ENCODE peak calls at places on chromosomes 2 and 18, in five cellular contexts. O is MM.1S, L is cardiac muscle cell, P is hepatocyte, Q is sigmoid colon. U is an unnamed sample.

GRCh38 chr2:20578895-20579825 is 71.7 kb downstream of the HS1BP3 start:
- DNase-seq in O (peak), L (peak), P (peak), Q (peak), U (no peak)

GRCh38 chr18:62663731-62664336 is 51.5 kb upstream of the PHLPP1 start:
- DNase-seq in O (no peak), L (peak), P (peak), Q (no peak), U (no peak)

GRCh38 chr2:79512442-79513401 is at the start of gene CTNNA2:
- DNase-seq in O (peak), L (peak), P (peak), Q (no peak), U (peak)

GRCh38 chr2:69735696-69736095 is 6.2 kb upstream of the ANXA4 start:
- DNase-seq in O (no peak), L (no peak), P (no peak), Q (no peak), U (no peak)

GRCh38 chr2:98912221-98912851 is 23.7 kb downstream of the CRACDL start:
- DNase-seq in O (no peak), L (peak), P (peak), Q (peak), U (no peak)

GRCh38 chr18:41075212-41075611 is 879.8 kb upstream of the PIK3C3 start:
- DNase-seq in O (peak), L (peak), P (peak), Q (no peak), U (no peak)

GRCh38 chr18:317618-318017 is 49.8 kb upstream of the THOC1 start:
- DNase-seq in O (no peak), L (no peak), P (no peak), Q (no peak), U (no peak)

GRCh38 chr2:30778611-30779010 is 28.6 kb downstream of the CAPN13 start:
- DNase-seq in O (no peak), L (no peak), P (no peak), Q (no peak), U (no peak)

GRCh38 chr18:44238449-44238848 is 442.2 kb upstream of the SETBP1 start:
- DNase-seq in O (no peak), L (no peak), P (no peak), Q (no peak), U (no peak)

GRCh38 chr18:23926590-23926989 is 88.0 kb upstream of the TTC39C start:
- DNase-seq in O (no peak), L (no peak), P (no peak), Q (no peak), U (no peak)

GRCh38 chr2:28049416-28049815 is 158.9 kb downstream of the BABAM2 start:
- DNase-seq in O (no peak), L (no peak), P (no peak), Q (no peak), U (no peak)

GRCh38 chr2:118763797-118764196 is 83.7 kb downstream of the EN1 start:
- DNase-seq in O (no peak), L (peak), P (peak), Q (no peak), U (no peak)

GRCh38 chr2:71609029-71609428 is 155.7 kb downstream of the DYSF start:
- DNase-seq in O (no peak), L (no peak), P (no peak), Q (peak), U (no peak)

GRCh38 chr2:85783796-85784195 is 30.0 kb downstream of the ATOH8 start:
- DNase-seq in O (no peak), L (no peak), P (no peak), Q (peak), U (no peak)

GRCh38 chr18:35733419-35733818 is 151.9 kb downstream of the GALNT1 start:
- DNase-seq in O (no peak), L (no peak), P (no peak), Q (no peak), U (no peak)

GRCh38 chr2:117850461-117850860 is 36.0 kb downstream of the DDX18 start:
- DNase-seq in O (no peak), L (no peak), P (no peak), Q (no peak), U (no peak)

GRCh38 chr2:21103274-21103891 is 20.4 kb upstream of the TDRD15 start:
- DNase-seq in O (peak), L (no peak), P (no peak), Q (no peak), U (no peak)

GRCh38 chr2:241903121-241904010 is 33.8 kb downstream of the RTP5 start:
- DNase-seq in O (no peak), L (no peak), P (no peak), Q (no peak), U (peak)

GRCh38 chr2:101725515-101726192 is 28.1 kb downstream of the MAP4K4 start:
- DNase-seq in O (no peak), L (peak), P (no peak), Q (no peak), U (no peak)

GRCh38 chr18:13246591-13246990 is 28.0 kb downstream of the LDLRAD4 start:
- DNase-seq in O (no peak), L (no peak), P (no peak), Q (no peak), U (no peak)

GRCh38 chr2:32688511-32688910 is 60.7 kb downstream of the TTC27 start:
- DNase-seq in O (no peak), L (peak), P (no peak), Q (no peak), U (no peak)

GRCh38 chr2:238523158-238524110 is 96.7 kb downstream of the ASB1 start:
- DNase-seq in O (no peak), L (peak), P (peak), Q (peak), U (no peak)

GRCh38 chr18:79410731-79411613 is 15.2 kb downstream of the NFATC1 start:
- DNase-seq in O (no peak), L (no peak), P (no peak), Q (no peak), U (no peak)

GRCh38 chr2:28592481-28592880 is 96.6 kb downstream of the PLB1 start:
- DNase-seq in O (no peak), L (no peak), P (no peak), Q (peak), U (no peak)

GRCh38 chr2:66070717-66071602 is 364.0 kb upstream of the MEIS1 start:
- DNase-seq in O (no peak), L (no peak), P (no peak), Q (no peak), U (no peak)

GRCh38 chr2:20179755-20180594 is 45.0 kb downstream of the SDC1 start:
- DNase-seq in O (no peak), L (no peak), P (peak), Q (peak), U (peak)

GRCh38 chr18:51453594-51453993 is 256.1 kb upstream of the MEX3C start:
- DNase-seq in O (no peak), L (no peak), P (no peak), Q (no peak), U (no peak)

GRCh38 chr2:52695731-52696130 is 1071.9 kb upstream of the CHAC2 start:
- DNase-seq in O (no peak), L (no peak), P (no peak), Q (no peak), U (no peak)

GRCh38 chr18:28045176-28045810 is 131.6 kb downstream of the CDH2 start:
- DNase-seq in O (no peak), L (peak), P (peak), Q (no peak), U (no peak)

GRCh38 chr2:110815938-110816337 is 83.6 kb downstream of the ACOXL start:
- DNase-seq in O (no peak), L (no peak), P (no peak), Q (no peak), U (no peak)

GRCh38 chr2:205764502-205764815 is 82.2 kb downstream of the NRP2 start:
- DNase-seq in O (no peak), L (no peak), P (no peak), Q (peak), U (peak)

GRCh38 chr2:18500333-18500732 is 60.1 kb downstream of the RDH14 start:
- DNase-seq in O (no peak), L (peak), P (no peak), Q (no peak), U (no peak)

GRCh38 chr2:118723394-118723793 is 124.1 kb downstream of the EN1 start:
- DNase-seq in O (no peak), L (peak), P (no peak), Q (no peak), U (no peak)

GRCh38 chr2:55761024-55761423 is 67.4 kb upstream of the PNPT1 start:
- DNase-seq in O (no peak), L (peak), P (no peak), Q (no peak), U (no peak)

GRCh38 chr2:200174433-200175216 is 131.9 kb upstream of the SPATS2L start:
- DNase-seq in O (no peak), L (no peak), P (no peak), Q (no peak), U (no peak)

GRCh38 chr2:171600126-171600525 is 77.9 kb downstream of the CYBRD1 start:
- DNase-seq in O (no peak), L (no peak), P (no peak), Q (no peak), U (no peak)

GRCh38 chr2:171592026-171592555 is 69.8 kb downstream of the CYBRD1 start:
- DNase-seq in O (no peak), L (peak), P (no peak), Q (no peak), U (no peak)

GRCh38 chr2:171598713-171599319 is 76.5 kb downstream of the CYBRD1 start:
- DNase-seq in O (peak), L (peak), P (peak), Q (no peak), U (peak)

GRCh38 chr2:171595896-171596295 is 73.6 kb downstream of the CYBRD1 start:
- DNase-seq in O (no peak), L (peak), P (peak), Q (no peak), U (no peak)

GRCh38 chr2:171595456-171595855 is 73.2 kb downstream of the CYBRD1 start:
- DNase-seq in O (no peak), L (peak), P (no peak), Q (no peak), U (no peak)
- H3K4me3 ChIP-seq in O (no peak), L (no peak), P (no peak), Q (no peak), U (no peak)

DNA sequence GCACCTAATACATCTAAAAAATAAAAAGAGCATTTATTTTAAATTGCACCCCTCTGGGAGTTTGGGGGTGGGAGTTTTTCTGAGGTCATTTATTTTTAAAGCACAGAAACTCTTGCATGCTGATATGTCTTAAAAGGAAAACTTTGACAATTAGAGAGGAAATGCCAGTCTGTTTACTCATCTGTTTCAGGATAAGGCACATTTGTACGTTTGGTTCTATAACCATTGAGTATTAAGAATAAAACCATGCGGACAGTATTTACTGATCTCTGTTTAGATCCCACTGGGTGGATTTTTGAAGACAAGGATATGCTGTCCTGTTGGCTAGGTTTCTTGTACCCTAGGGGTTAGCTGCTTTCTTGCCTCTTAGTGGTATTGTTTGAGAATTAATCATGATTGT is 122.9 kb downstream of the TANC1 start:
- DNase-seq in O (no peak), L (peak), P (no peak), Q (no peak), U (no peak)
- H3K27ac ChIP-seq in O (no peak), L (no peak), P (peak), Q (peak), U (no peak)

GRCh38 chr2:128734521-128735295 is 416.0 kb upstream of the HS6ST1 start:
- DNase-seq in O (no peak), L (peak), P (no peak), Q (no peak), U (no peak)

GRCh38 chr2:128736689-128737545 is 418.2 kb upstream of the HS6ST1 start:
- DNase-seq in O (peak), L (peak), P (peak), Q (peak), U (peak)

GRCh38 chr2:128735296-128735960 is 416.8 kb upstream of the HS6ST1 start:
- DNase-seq in O (no peak), L (no peak), P (no peak), Q (no peak), U (no peak)

GRCh38 chr2:128737546-128737826 is 418.8 kb upstream of the HS6ST1 start:
- DNase-seq in O (no peak), L (no peak), P (no peak), Q (no peak), U (no peak)

GRCh38 chr2:128736046-128736688 is 417.5 kb upstream of the HS6ST1 start:
- DNase-seq in O (no peak), L (peak), P (no peak), Q (no peak), U (no peak)
- H3K4me3 ChIP-seq in O (no peak), L (no peak), P (no peak), Q (peak), U (no peak)

GRCh38 chr2:39571197-39571731 is 94.5 kb upstream of the TMEM178A start:
- DNase-seq in O (no peak), L (peak), P (peak), Q (no peak), U (no peak)
- H3K27ac ChIP-seq in O (no peak), L (no peak), P (peak), Q (peak), U (no peak)